ENCODE peak calls at places on chromosomes 11 and 22, in four cellular contexts. F, L, Y and A are unnamed samples.
A peak's percentile ranks its signal among the peaks of the same experiment; 100 is the strongest.

GRCh38 chr11:92227954-92228935 is 3.6 kb downstream of the FAT3 start:
- DNase-seq in F (peak; percentile 26), L (no peak), Y (peak; percentile 66), A (no peak)

GRCh38 chr11:119952441-119952840 is 185.5 kb downstream of the TRIM29 start:
- DNase-seq in F (no peak), L (no peak), Y (no peak), A (no peak)

GRCh38 chr11:103807806-103808205 is 228.6 kb upstream of the DDI1 start:
- DNase-seq in F (no peak), L (no peak), Y (no peak), A (no peak)

GRCh38 chr22:30116362-30117117 is 36.3 kb downstream of the HORMAD2 start:
- DNase-seq in F (no peak), L (peak; percentile 25), Y (no peak), A (no peak)

GRCh38 chr11:67267188-67268035 is 1.1 kb downstream of the GRK2 start:
- DNase-seq in F (no peak), L (no peak), Y (no peak), A (no peak)

GRCh38 chr22:25091449-25091848 is 108.2 kb upstream of the CRYBB3 start:
- DNase-seq in F (no peak), L (no peak), Y (no peak), A (no peak)

GRCh38 chr11:66195867-66196266 is 72.6 kb upstream of the RAB1B start:
- DNase-seq in F (no peak), L (no peak), Y (no peak), A (no peak)

GRCh38 chr11:131908316-131908715 is 537.9 kb downstream of the NTM start:
- DNase-seq in F (no peak), L (no peak), Y (no peak), A (no peak)

GRCh38 chr11:27837895-27838563 is 137.8 kb upstream of the BDNF start:
- DNase-seq in F (no peak), L (peak; percentile 73), Y (no peak), A (no peak)

GRCh38 chr11:1893581-1894359 is 2.1 kb upstream of the PRR33 start:
- DNase-seq in F (no peak), L (no peak), Y (no peak), A (no peak)

GRCh38 chr11:7572001-7572712 is 58.4 kb downstream of the PPFIBP2 start:
- DNase-seq in F (peak; percentile 28), L (no peak), Y (no peak), A (no peak)

GRCh38 chr22:38070250-38070921 is 13.2 kb downstream of the PICK1 start:
- DNase-seq in F (no peak), L (no peak), Y (no peak), A (no peak)

GRCh38 chr11:5550440-5551095 is 2.2 kb upstream of the OR52H1 start:
- DNase-seq in F (no peak), L (no peak), Y (no peak), A (no peak)

GRCh38 chr22:48757581-48757980 is 1070.1 kb downstream of the BRD1 start:
- DNase-seq in F (no peak), L (no peak), Y (no peak), A (no peak)

GRCh38 chr11:70477607-70478006 is 79.3 kb downstream of the CTTN start:
- DNase-seq in F (no peak), L (no peak), Y (peak; percentile 68), A (no peak)

GRCh38 chr22:24289138-24289537 is 18.5 kb downstream of the SPECC1L start:
- DNase-seq in F (peak; percentile 34), L (no peak), Y (no peak), A (no peak)

GRCh38 chr22:23164091-23164490 is 16.2 kb upstream of the BCR start:
- DNase-seq in F (no peak), L (no peak), Y (no peak), A (no peak)

GRCh38 chr11:93908689-93909088 is 58.3 kb upstream of the VSTM5 start:
- DNase-seq in F (no peak), L (no peak), Y (no peak), A (no peak)

GRCh38 chr22:21972293-21972779 is 10.3 kb downstream of the TOP3B start:
- DNase-seq in F (peak; percentile 16), L (peak; percentile 14), Y (peak; percentile 44), A (peak; percentile 21)

GRCh38 chr22:31005535-31005934 is 36.5 kb downstream of the TUG1 start:
- DNase-seq in F (no peak), L (no peak), Y (no peak), A (no peak)

GRCh38 chr22:24996420-24996952 is 44.0 kb downstream of the KIAA1671 start:
- DNase-seq in F (no peak), L (no peak), Y (peak; percentile 89), A (no peak)

GRCh38 chr11:74538680-74539079 is 45.2 kb upstream of the LIPT2 start:
- DNase-seq in F (no peak), L (no peak), Y (no peak), A (no peak)

GRCh38 chr11:64743591-64744543 is at the start of gene RASGRP2:
- DNase-seq in F (no peak), L (peak; percentile 84), Y (no peak), A (peak; percentile 45)

GRCh38 chr11:59759900-59760299 is 4.7 kb downstream of the STX3 start:
- DNase-seq in F (no peak), L (no peak), Y (no peak), A (no peak)

GRCh38 chr11:2346586-2347335 is 30.3 kb upstream of the CD81 start:
- DNase-seq in F (no peak), L (no peak), Y (no peak), A (no peak)

GRCh38 chr11:10809373-10810199 is 860 bp upstream of the EIF4G2 start:
- DNase-seq in F (no peak), L (peak; percentile 26), Y (no peak), A (no peak)

GRCh38 chr22:17920145-17920605 is 104.2 kb downstream of the MICAL3 start:
- DNase-seq in F (no peak), L (no peak), Y (peak; percentile 38), A (no peak)

GRCh38 chr11:79100093-79100704 is 340.6 kb downstream of the TENM4 start:
- DNase-seq in F (no peak), L (peak; percentile 45), Y (peak; percentile 48), A (no peak)

GRCh38 chr11:69140635-69141034 is 15.1 kb upstream of the SMIM38 start:
- DNase-seq in F (no peak), L (no peak), Y (no peak), A (no peak)

GRCh38 chr11:7538023-7538422 is 24.2 kb downstream of the PPFIBP2 start:
- DNase-seq in F (no peak), L (no peak), Y (no peak), A (no peak)

GRCh38 chr11:66262191-66262590 is 6.2 kb upstream of the RAB1B start:
- DNase-seq in F (no peak), L (no peak), Y (no peak), A (no peak)

GRCh38 chr11:109648804-109649203 is 226.8 kb downstream of the C11orf87 start:
- DNase-seq in F (no peak), L (no peak), Y (no peak), A (no peak)

GRCh38 chr11:116792869-116793475 is 1.3 kb upstream of the APOA5 start:
- DNase-seq in F (no peak), L (no peak), Y (no peak), A (no peak)